ENCODE peak calls at places on chromosomes 5 and 9, in ten cellular contexts. R, A, J, G, H, N, Y, Z, E and T are unnamed samples.

GRCh38 chr9:27386759-27387158 is 89.8 kb upstream of the EQTN start:
- DNase-seq in R (no peak), A (no peak), J (peak; percentile 8), G (no peak), H (no peak), N (no peak), Y (no peak), Z (peak; percentile 74), E (no peak), T (no peak)

GRCh38 chr9:20683351-20684034 is 566 bp upstream of the FOCAD start:
- DNase-seq in R (peak; percentile 45), A (peak; percentile 92), J (peak; percentile 93), G (peak; percentile 79), H (peak; percentile 54), N (peak; percentile 84), Y (peak; percentile 77), Z (peak; percentile 65), E (peak; percentile 88), T (peak; percentile 6)

GRCh38 chr5:169173372-169173771 is 127.6 kb downstream of the SLIT3 start:
- DNase-seq in R (no peak), A (no peak), J (no peak), G (no peak), H (no peak), N (no peak), Y (no peak), Z (no peak), E (no peak), T (no peak)

GRCh38 chr5:172078726-172079345 is 72.4 kb upstream of the FBXW11 start:
- DNase-seq in R (no peak), A (no peak), J (no peak), G (no peak), H (no peak), N (peak; percentile 22), Y (peak; percentile 78), Z (peak; percentile 87), E (no peak), T (no peak)

GRCh38 chr5:145975361-145976066 is 39.1 kb downstream of the SH3RF2 start:
- DNase-seq in R (peak; percentile 80), A (no peak), J (no peak), G (no peak), H (no peak), N (peak; percentile 19), Y (no peak), Z (peak; percentile 42), E (no peak), T (no peak)

GRCh38 chr9:3863114-3863528 is 337.3 kb upstream of the RFX3 start:
- DNase-seq in R (peak; percentile 44), A (no peak), J (no peak), G (no peak), H (no peak), N (peak; percentile 36), Y (no peak), Z (peak; percentile 17), E (no peak), T (no peak)

GRCh38 chr5:66958984-66959641 is 237.5 kb downstream of the CD180 start:
- DNase-seq in R (peak; percentile 44), A (no peak), J (no peak), G (peak; percentile 23), H (peak; percentile 54), N (no peak), Y (peak; percentile 61), Z (peak; percentile 24), E (peak; percentile 62), T (no peak)

GRCh38 chr5:131357739-131358561 is 94.1 kb downstream of the CDC42SE2 start:
- DNase-seq in R (no peak), A (no peak), J (no peak), G (no peak), H (no peak), N (no peak), Y (no peak), Z (no peak), E (no peak), T (no peak)

GRCh38 chr9:109408759-109409462 is 88.1 kb upstream of the EPB41L4B start:
- DNase-seq in R (no peak), A (no peak), J (no peak), G (no peak), H (no peak), N (no peak), Y (no peak), Z (no peak), E (no peak), T (no peak)

GRCh38 chr9:109411818-109412352 is 86.2 kb downstream of the PTPN3 start:
- DNase-seq in R (peak; percentile 35), A (peak; percentile 31), J (no peak), G (peak; percentile 26), H (no peak), N (peak; percentile 87), Y (peak; percentile 55), Z (no peak), E (no peak), T (no peak)

GRCh38 chr9:109414125-109414785 is 83.9 kb downstream of the PTPN3 start:
- DNase-seq in R (no peak), A (peak; percentile 57), J (no peak), G (no peak), H (no peak), N (peak; percentile 33), Y (no peak), Z (no peak), E (no peak), T (no peak)

GRCh38 chr9:109409998-109410397 is 88.1 kb downstream of the PTPN3 start:
- DNase-seq in R (peak; percentile 18), A (no peak), J (no peak), G (no peak), H (no peak), N (no peak), Y (no peak), Z (peak; percentile 15), E (no peak), T (no peak)

GRCh38 chr9:109411069-109411761 is 86.9 kb downstream of the PTPN3 start:
- DNase-seq in R (no peak), A (peak; percentile 49), J (no peak), G (no peak), H (no peak), N (peak; percentile 84), Y (no peak), Z (no peak), E (no peak), T (no peak)
- TF ChIP-seq POLR2A in R (no peak), A (no peak), J (no peak), G (no peak), H (no peak), N (no peak), Y (no peak), Z (no peak), E (no peak), T (no peak)

GRCh38 chr9:85430659-85431370 is 310.9 kb downstream of the AGTPBP1 start:
- DNase-seq in R (no peak), A (no peak), J (peak; percentile 90), G (no peak), H (no peak), N (no peak), Y (no peak), Z (no peak), E (no peak), T (no peak)

GRCh38 chr9:85420750-85421149 is 321.0 kb downstream of the AGTPBP1 start:
- DNase-seq in R (no peak), A (no peak), J (no peak), G (no peak), H (no peak), N (no peak), Y (no peak), Z (no peak), E (no peak), T (no peak)

GRCh38 chr9:85427749-85428148 is 314.0 kb downstream of the AGTPBP1 start:
- DNase-seq in R (no peak), A (no peak), J (no peak), G (no peak), H (no peak), N (no peak), Y (no peak), Z (no peak), E (no peak), T (no peak)

GRCh38 chr9:85421641-85422040 is 320.1 kb downstream of the AGTPBP1 start:
- DNase-seq in R (no peak), A (no peak), J (no peak), G (no peak), H (no peak), N (no peak), Y (no peak), Z (no peak), E (no peak), T (no peak)

GRCh38 chr9:85425153-85425611 is 316.6 kb downstream of the AGTPBP1 start:
- DNase-seq in R (peak; percentile 62), A (peak; percentile 91), J (no peak), G (peak; percentile 29), H (no peak), N (peak; percentile 62), Y (peak; percentile 74), Z (peak; percentile 66), E (no peak), T (peak; percentile 41)
- TF ChIP-seq POLR2A in R (no peak), A (no peak), J (no peak), G (no peak), H (no peak), N (no peak), Y (no peak), Z (no peak), E (no peak), T (no peak)

GRCh38 chr5:178221857-178222256 is 10.7 kb downstream of the PHYKPL start:
- DNase-seq in R (no peak), A (no peak), J (no peak), G (no peak), H (peak; percentile 37), N (no peak), Y (no peak), Z (no peak), E (no peak), T (no peak)

GRCh38 chr5:178223196-178223773 is 9.3 kb downstream of the PHYKPL start:
- DNase-seq in R (no peak), A (no peak), J (no peak), G (no peak), H (no peak), N (no peak), Y (no peak), Z (no peak), E (no peak), T (no peak)

GRCh38 chr5:178222292-178222691 is 10.3 kb downstream of the PHYKPL start:
- DNase-seq in R (no peak), A (no peak), J (no peak), G (no peak), H (peak; percentile 24), N (no peak), Y (no peak), Z (no peak), E (no peak), T (no peak)

GRCh38 chr5:178223828-178224335 is 8.7 kb downstream of the PHYKPL start:
- DNase-seq in R (no peak), A (no peak), J (no peak), G (no peak), H (peak; percentile 49), N (no peak), Y (no peak), Z (no peak), E (no peak), T (no peak)

GRCh38 chr5:178221203-178221771 is 11.3 kb downstream of the PHYKPL start:
- DNase-seq in R (no peak), A (no peak), J (no peak), G (no peak), H (no peak), N (no peak), Y (no peak), Z (no peak), E (no peak), T (no peak)
- TF ChIP-seq POLR2A in R (no peak), A (no peak), J (no peak), G (no peak), H (no peak), N (no peak), Y (no peak), Z (no peak), E (no peak), T (no peak)

DNA sequence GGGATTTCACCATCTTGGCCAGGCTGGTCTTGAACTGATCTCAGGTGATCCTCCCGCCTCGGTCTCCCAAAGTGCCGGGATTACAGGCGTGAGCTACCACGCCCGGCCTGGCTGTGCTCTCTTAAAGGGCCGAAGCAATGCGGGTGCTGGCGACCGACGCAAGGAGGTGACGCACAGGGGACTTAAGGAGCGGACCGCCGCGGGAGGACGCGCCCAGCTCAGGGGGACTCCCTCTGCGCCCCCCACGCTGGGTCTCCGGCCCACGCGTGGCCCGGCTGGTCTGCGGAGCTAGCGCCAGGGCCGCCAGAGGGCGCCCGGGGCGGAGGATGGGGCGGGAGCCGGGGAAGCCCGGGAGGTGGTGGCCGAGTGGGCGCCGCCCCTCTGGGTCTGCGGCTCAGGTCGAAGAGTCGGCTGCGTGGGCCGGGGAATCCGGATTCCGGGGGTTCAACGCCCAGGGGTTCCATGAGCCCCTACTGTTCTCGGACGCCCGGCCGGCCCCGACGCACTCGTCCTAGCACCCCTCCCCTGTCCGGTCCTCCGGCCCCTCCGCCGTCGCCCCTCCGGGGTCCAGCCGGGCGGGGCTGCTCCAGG is 502 bp upstream of the CERCAM start:
- DNase-seq in R (peak; percentile 60), A (peak; percentile 92), J (no peak), G (peak; percentile 75), H (peak; percentile 71), N (peak; percentile 76), Y (peak; percentile 62), Z (peak; percentile 80), E (no peak), T (peak; percentile 89)
- TF ChIP-seq POLR2A in R (peak; percentile 28), A (no peak), J (no peak), G (no peak), H (no peak), N (peak; percentile 10), Y (no peak), Z (no peak), E (no peak), T (no peak)